ENCODE peak calls at places on chromosomes 3 and 15, in eight cellular contexts. G is MM.1S, K is tibial artery, V is cardiac fibroblast, A is OCI-LY7, P is spleen, T is neuronal stem cell, Y is astrocyte of the spinal cord. X is an unnamed sample.

GRCh38 chr3:106552401-106553043 is 683.7 kb upstream of the CBLB start:
- DNase-seq in V (no peak), Y (no peak), T (no peak), A (peak), G (no peak), K (no peak), P (no peak), X (no peak)

GRCh38 chr3:166052440-166052839 is 215.2 kb upstream of the BCHE start:
- DNase-seq in G (no peak), Y (no peak), T (no peak), K (no peak), P (no peak), A (no peak), V (no peak), X (no peak)

GRCh38 chr3:184786271-184787010 is 25.5 kb upstream of the VPS8 start:
- DNase-seq in P (no peak), Y (peak), K (peak), V (peak), G (no peak), A (no peak), T (no peak), X (no peak)

GRCh38 chr3:127751163-127751621 is 71.1 kb downstream of the MGLL start:
- DNase-seq in A (no peak), V (no peak), T (no peak), K (no peak), G (no peak), Y (no peak), P (peak), X (peak)

GRCh38 chr3:38553071-38553470 is 56.9 kb downstream of the EXOG start:
- DNase-seq in Y (no peak), A (no peak), V (no peak), P (no peak), T (no peak), K (no peak), G (no peak), X (no peak)

GRCh38 chr3:150469931-150470740 is 62.0 kb downstream of the TSC22D2 start:
- DNase-seq in Y (peak), V (no peak), A (no peak), T (no peak), G (no peak), P (no peak), K (no peak), X (peak)

GRCh38 chr15:35000511-35000910 is 12.4 kb upstream of the ZNF770 start:
- DNase-seq in Y (peak), G (no peak), P (no peak), V (peak), T (no peak), A (no peak), K (no peak), X (peak)

GRCh38 chr15:65067645-65068416 is at the start of gene RASL12:
- DNase-seq in P (no peak), K (peak), V (no peak), A (no peak), T (no peak), G (no peak), Y (no peak), X (peak)

GRCh38 chr3:72329354-72329753 is 518.9 kb downstream of the SHQ1 start:
- DNase-seq in G (no peak), P (no peak), Y (no peak), V (peak), T (no peak), K (peak), A (no peak), X (no peak)

GRCh38 chr3:157832588-157832987 is 273.6 kb downstream of the SHOX2 start:
- DNase-seq in V (no peak), A (no peak), T (no peak), Y (no peak), G (no peak), P (no peak), K (no peak), X (no peak)

GRCh38 chr15:81740402-81740801 is 305.4 kb downstream of the MEX3B start:
- DNase-seq in P (no peak), K (no peak), A (no peak), T (no peak), V (no peak), Y (no peak), G (no peak), X (no peak)

GRCh38 chr3:5699811-5700210 is 512.3 kb downstream of the EDEM1 start:
- DNase-seq in T (no peak), A (no peak), Y (no peak), V (no peak), P (no peak), G (no peak), K (no peak), X (no peak)

GRCh38 chr15:61383421-61383820 is 154.3 kb upstream of the RORA start:
- DNase-seq in G (no peak), K (no peak), T (no peak), V (peak), Y (peak), P (no peak), A (no peak), X (no peak)

GRCh38 chr15:71629761-71630499 is 180.4 kb upstream of the NR2E3 start:
- DNase-seq in G (no peak), Y (no peak), V (no peak), K (no peak), T (no peak), A (no peak), P (no peak), X (no peak)

DNA sequence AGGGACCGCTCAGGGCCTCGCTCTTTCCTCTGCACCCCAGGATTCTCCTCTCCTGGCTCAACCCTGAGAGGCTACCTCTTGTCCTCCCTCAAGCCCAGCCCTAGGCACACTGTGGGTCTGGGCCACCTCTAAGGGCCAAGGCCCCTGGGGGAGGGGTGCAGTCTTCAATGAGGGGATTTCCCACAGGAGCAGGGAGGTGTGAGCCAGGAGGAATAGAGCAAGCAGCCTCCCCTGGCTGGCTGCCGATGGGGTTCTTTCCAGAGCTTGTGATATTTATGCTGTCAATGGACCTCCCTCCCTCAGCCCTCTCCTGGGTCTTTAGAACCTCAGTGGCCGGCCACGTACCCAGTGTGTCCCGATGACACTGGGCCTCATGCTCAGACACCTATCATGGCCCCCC is 99.5 kb upstream of the RPL32 start:
- DNase-seq in Y (no peak), A (no peak), V (no peak), T (no peak), K (no peak), P (no peak), G (no peak), X (no peak)
- H3K4me3 ChIP-seq in Y (no peak), A (no peak), V (no peak), T (no peak), K (no peak), P (no peak), G (no peak), X (no peak)

DNA sequence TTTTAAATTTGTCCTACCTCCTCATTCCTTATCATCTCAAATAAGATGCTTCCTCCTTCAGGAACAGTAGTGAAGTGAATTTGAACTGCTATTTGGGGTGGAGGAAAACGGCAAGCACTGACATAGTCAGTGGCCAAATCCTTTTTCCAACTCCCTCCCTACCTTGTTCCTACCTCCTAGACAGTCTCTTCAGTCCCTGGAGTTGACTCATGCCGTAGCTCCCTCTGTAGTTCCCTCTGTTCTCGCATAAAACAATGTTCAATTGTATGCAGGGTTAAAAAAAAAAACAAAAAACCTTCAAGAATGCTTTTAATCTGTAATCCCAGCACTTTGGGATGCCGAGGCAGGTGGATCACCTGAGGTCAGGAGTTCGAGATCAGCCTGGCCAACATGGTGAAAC is 1.4 kb downstream of the UBR1 start:
- DNase-seq in A (no peak), G (no peak), K (no peak), V (no peak), P (no peak), T (no peak), Y (no peak), X (no peak)
- H3K4me3 ChIP-seq in A (peak), G (no peak), K (peak), V (peak), P (peak), T (peak), Y (no peak), X (peak)

GRCh38 chr3:176510097-176510496 is 687.2 kb downstream of the TBL1XR1 start:
- DNase-seq in Y (no peak), T (no peak), P (no peak), A (no peak), G (no peak), K (no peak), V (no peak), X (no peak)

GRCh38 chr3:176512037-176512436 is 685.2 kb downstream of the TBL1XR1 start:
- DNase-seq in A (no peak), G (no peak), T (no peak), Y (no peak), V (no peak), K (no peak), P (no peak), X (no peak)

GRCh38 chr3:176505878-176506621 is 691.2 kb downstream of the TBL1XR1 start:
- DNase-seq in Y (no peak), P (no peak), V (no peak), G (no peak), A (peak), T (no peak), K (no peak), X (no peak)
- H3K4me3 ChIP-seq in Y (no peak), P (no peak), V (no peak), G (no peak), A (no peak), T (no peak), K (no peak), X (no peak)

DNA sequence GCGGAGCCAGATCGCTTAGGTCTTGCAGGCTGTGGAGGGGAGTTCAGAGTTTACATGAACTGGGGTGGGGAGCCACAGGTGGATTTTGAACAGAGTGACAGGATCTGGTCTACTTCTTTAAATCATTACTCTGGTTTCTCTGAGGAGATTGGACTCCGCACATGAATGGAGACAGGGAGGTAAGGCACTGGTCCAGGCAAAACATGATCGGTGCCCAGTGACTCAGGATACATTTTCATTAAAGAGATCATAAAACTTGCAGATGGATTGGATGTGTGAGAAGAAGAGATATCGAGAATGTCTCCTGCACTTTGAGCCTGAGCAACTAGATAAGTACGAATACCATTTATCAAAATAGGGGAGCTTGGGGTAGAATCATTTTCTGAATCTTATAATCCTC is 61.8 kb upstream of the CMSS1 start:
- DNase-seq in P (no peak), V (no peak), A (no peak), T (no peak), G (no peak), K (no peak), Y (peak), X (no peak)
- H3K4me3 ChIP-seq in P (no peak), V (no peak), A (no peak), T (no peak), G (no peak), K (no peak), Y (no peak), X (no peak)

DNA sequence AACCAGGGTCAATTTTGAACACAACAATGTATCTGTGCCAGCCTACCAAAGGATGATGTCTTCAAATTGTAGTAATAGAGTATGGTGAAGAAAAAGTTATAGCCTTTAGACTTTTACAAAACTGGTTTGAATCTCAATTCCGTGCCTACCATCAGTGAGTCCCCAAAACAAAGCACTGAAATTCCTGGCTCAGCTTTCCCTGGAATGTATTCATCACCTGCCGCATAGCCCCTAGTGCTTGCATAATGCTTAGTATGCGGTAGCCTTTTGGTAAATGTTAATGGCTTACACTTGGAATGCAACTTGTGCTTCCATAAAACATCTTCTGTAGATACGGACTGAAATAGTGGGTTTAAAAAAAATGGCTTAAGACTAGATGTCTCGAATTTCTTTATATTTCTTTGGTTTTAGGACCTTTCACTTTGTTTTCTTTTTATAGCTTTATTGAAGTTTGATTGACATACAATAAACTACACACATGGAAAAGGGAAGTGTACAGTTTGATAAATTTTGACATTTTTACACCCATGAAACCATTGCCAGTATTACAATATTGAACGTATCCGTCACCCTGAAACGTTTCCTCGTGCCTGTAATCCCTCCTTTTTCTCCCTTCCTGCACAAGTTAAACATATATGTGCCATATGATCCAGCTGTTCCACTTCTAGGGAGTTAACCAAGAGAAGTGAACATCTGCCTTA is 12.1 kb downstream of the SACM1L start:
- DNase-seq in G (no peak), T (peak), K (no peak), A (no peak), P (no peak), V (no peak), Y (no peak), X (no peak)
- H3K4me3 ChIP-seq in G (no peak), T (no peak), K (no peak), A (no peak), P (no peak), V (no peak), Y (no peak), X (no peak)

GRCh38 chr3:123069021-123069381 is 2.2 kb downstream of the PDIA5 start:
- DNase-seq in T (no peak), K (no peak), A (no peak), G (no peak), V (no peak), P (no peak), Y (no peak), X (no peak)
- H3K4me3 ChIP-seq in T (peak), K (peak), A (no peak), G (no peak), V (peak), P (no peak), Y (no peak), X (no peak)

GRCh38 chr3:10350324-10350985 is 29.5 kb upstream of the SEC13 start:
- DNase-seq in K (no peak), V (no peak), T (no peak), A (no peak), G (no peak), Y (no peak), P (peak), X (no peak)
- H3K4me3 ChIP-seq in K (no peak), V (no peak), T (no peak), A (no peak), G (no peak), Y (no peak), P (no peak), X (no peak)

DNA sequence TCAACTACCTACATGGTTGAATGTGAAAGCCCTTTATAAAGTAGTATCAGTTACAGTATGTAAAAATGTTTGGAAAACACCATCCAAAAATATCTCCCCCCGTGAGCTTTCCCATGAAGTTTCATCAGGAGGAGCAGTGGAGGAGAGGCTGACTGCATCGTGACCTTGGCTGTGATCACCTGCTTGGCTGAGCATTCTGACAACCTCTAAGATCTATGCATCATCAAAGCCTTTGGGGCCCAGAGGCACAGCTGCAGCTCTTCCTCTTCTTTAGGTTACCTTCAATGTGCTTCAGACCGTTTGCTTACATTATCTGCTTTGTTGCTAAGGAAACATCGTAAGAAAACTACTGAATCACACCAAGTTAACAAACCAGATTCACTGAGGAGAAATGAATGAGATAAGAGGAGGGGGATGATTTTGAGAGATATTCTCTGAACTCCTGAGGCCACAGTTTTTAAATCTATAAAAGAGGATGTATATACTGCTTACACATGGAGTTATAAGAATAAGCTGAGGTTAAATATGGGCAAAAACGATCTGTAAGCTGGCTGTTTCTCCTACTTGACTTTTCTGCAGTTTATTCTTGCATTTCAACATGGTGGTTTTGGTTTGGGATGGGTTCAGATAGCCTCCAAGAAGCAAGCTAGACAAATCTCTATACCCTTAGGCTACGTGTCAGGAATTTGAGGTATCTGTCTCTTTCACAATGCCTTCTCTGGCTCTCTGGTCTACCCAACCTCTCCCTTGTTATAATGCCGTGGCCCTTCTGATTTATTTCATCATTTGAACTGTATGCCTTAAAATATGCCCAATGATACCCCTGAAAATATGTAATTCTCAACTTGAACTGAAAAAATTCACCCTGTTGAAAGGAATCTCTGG is 4.0 kb downstream of the GCSAM start:
- DNase-seq in Y (no peak), G (peak), V (peak), P (peak), T (no peak), K (no peak), A (peak), X (no peak)
- H3K4me3 ChIP-seq in Y (no peak), G (no peak), V (no peak), P (no peak), T (no peak), K (no peak), A (peak), X (no peak)

DNA sequence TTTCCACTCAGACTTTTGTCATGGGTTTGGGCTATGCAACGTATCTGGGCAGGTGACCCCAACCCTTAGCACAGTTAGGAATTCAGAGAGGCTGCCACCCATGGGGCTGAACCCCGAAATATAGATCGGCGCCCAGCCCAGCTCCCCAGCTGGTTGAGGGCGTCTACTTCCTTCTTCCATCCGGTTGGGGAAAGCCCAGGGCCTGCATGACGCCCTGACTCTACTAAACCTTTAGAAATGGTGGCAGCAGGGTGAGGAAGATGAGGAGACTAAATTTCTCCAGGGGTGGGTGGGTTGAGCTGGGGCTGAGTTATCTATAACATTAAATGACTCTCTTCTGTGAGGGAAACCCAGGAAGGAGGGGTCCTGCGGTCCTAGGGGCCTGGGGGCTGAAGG is 28.3 kb downstream of the NR2F2 start:
- DNase-seq in A (no peak), V (no peak), K (no peak), Y (no peak), P (no peak), G (no peak), T (no peak), X (no peak)
- H3K4me3 ChIP-seq in A (no peak), V (no peak), K (no peak), Y (no peak), P (peak), G (no peak), T (no peak), X (no peak)

X was measured in RWPE2.